ENCODE peak calls at places on chromosomes 1 and 21, in eight cellular contexts. One of them, this sample, is unnamed.

GRCh38 chr1:46113948-46114347 is 18.5 kb downstream of the PIK3R3 start:
- DNase-seq in heart left ventricle: no peak
- DNase-seq in lower leg skin: no peak
- DNase-seq in A549: no peak
- DNase-seq in H54: no peak
- DNase-seq in esophagus squamous epithelium: no peak
- DNase-seq in NB4: no peak
- DNase-seq in vagina: no peak
- DNase-seq in this sample: no peak

GRCh38 chr1:185367218-185367617 is 50.2 kb upstream of the IVNS1ABP start:
- DNase-seq in A549: no peak
- DNase-seq in vagina: no peak
- DNase-seq in H54: no peak
- DNase-seq in heart left ventricle: no peak
- DNase-seq in lower leg skin: no peak
- DNase-seq in NB4: no peak
- DNase-seq in esophagus squamous epithelium: no peak
- DNase-seq in this sample: no peak

GRCh38 chr1:79815115-79815514 is 808.6 kb upstream of the ADGRL4 start:
- DNase-seq in esophagus squamous epithelium: no peak
- DNase-seq in H54: no peak
- DNase-seq in lower leg skin: no peak
- DNase-seq in NB4: no peak
- DNase-seq in heart left ventricle: no peak
- DNase-seq in A549: no peak
- DNase-seq in vagina: no peak
- DNase-seq in this sample: no peak

GRCh38 chr1:174165471-174166137 is 6.3 kb downstream of the RABGAP1L start:
- DNase-seq in heart left ventricle: no peak
- DNase-seq in vagina: no peak
- DNase-seq in lower leg skin: no peak
- DNase-seq in esophagus squamous epithelium: no peak
- DNase-seq in A549: no peak
- DNase-seq in NB4: peak; percentile 17
- DNase-seq in H54: no peak
- DNase-seq in this sample: peak; percentile 53

GRCh38 chr21:45076245-45076661 is 1.9 kb downstream of the ADARB1 start:
- DNase-seq in lower leg skin: no peak
- DNase-seq in heart left ventricle: no peak
- DNase-seq in H54: peak; percentile 56
- DNase-seq in esophagus squamous epithelium: no peak
- DNase-seq in NB4: peak; percentile 29
- DNase-seq in vagina: no peak
- DNase-seq in A549: no peak
- DNase-seq in this sample: peak; percentile 31

GRCh38 chr21:42495765-42496119 is 282 bp downstream of the RSPH1 start:
- DNase-seq in vagina: no peak
- DNase-seq in H54: no peak
- DNase-seq in lower leg skin: no peak
- DNase-seq in NB4: no peak
- DNase-seq in heart left ventricle: no peak
- DNase-seq in esophagus squamous epithelium: no peak
- DNase-seq in A549: no peak
- DNase-seq in this sample: no peak

GRCh38 chr1:5585256-5585655 is 407.0 kb downstream of the NPHP4 start:
- DNase-seq in NB4: no peak
- DNase-seq in heart left ventricle: no peak
- DNase-seq in A549: no peak
- DNase-seq in lower leg skin: no peak
- DNase-seq in vagina: peak; percentile 62
- DNase-seq in H54: no peak
- DNase-seq in esophagus squamous epithelium: no peak
- DNase-seq in this sample: no peak

GRCh38 chr1:164640673-164641352 is 81.8 kb downstream of the PBX1 start:
- DNase-seq in esophagus squamous epithelium: no peak
- DNase-seq in NB4: no peak
- DNase-seq in heart left ventricle: no peak
- DNase-seq in A549: no peak
- DNase-seq in lower leg skin: no peak
- DNase-seq in H54: no peak
- DNase-seq in vagina: no peak
- DNase-seq in this sample: no peak

GRCh38 chr1:211944733-211945500 is 90.4 kb downstream of the INTS7 start:
- DNase-seq in esophagus squamous epithelium: no peak
- DNase-seq in A549: peak; percentile 93
- DNase-seq in NB4: no peak
- DNase-seq in vagina: no peak
- DNase-seq in heart left ventricle: no peak
- DNase-seq in H54: peak; percentile 54
- DNase-seq in lower leg skin: peak; percentile 38
- DNase-seq in this sample: no peak

GRCh38 chr1:228059536-228060457 is 22.7 kb upstream of the ARF1 start:
- DNase-seq in esophagus squamous epithelium: no peak
- DNase-seq in vagina: no peak
- DNase-seq in heart left ventricle: peak; percentile 75
- DNase-seq in A549: peak; percentile 88
- DNase-seq in lower leg skin: peak; percentile 82
- DNase-seq in NB4: no peak
- DNase-seq in H54: no peak
- DNase-seq in this sample: peak; percentile 47

GRCh38 chr1:86195281-86195680 is 38.7 kb upstream of the COL24A1 start:
- DNase-seq in esophagus squamous epithelium: no peak
- DNase-seq in NB4: no peak
- DNase-seq in A549: no peak
- DNase-seq in vagina: no peak
- DNase-seq in H54: no peak
- DNase-seq in heart left ventricle: no peak
- DNase-seq in lower leg skin: no peak
- DNase-seq in this sample: no peak

GRCh38 chr1:203479646-203480045 is 4.0 kb downstream of the PRELP start:
- DNase-seq in vagina: no peak
- DNase-seq in H54: no peak
- DNase-seq in NB4: no peak
- DNase-seq in esophagus squamous epithelium: no peak
- DNase-seq in lower leg skin: no peak
- DNase-seq in heart left ventricle: no peak
- DNase-seq in A549: no peak
- DNase-seq in this sample: no peak

GRCh38 chr1:53327183-53327941 is 508 bp downstream of the LRP8 start:
- DNase-seq in heart left ventricle: peak; percentile 75
- DNase-seq in A549: peak; percentile 45
- DNase-seq in H54: peak; percentile 50
- DNase-seq in esophagus squamous epithelium: no peak
- DNase-seq in lower leg skin: no peak
- DNase-seq in vagina: no peak
- DNase-seq in NB4: peak; percentile 70
- DNase-seq in this sample: peak; percentile 54

GRCh38 chr1:118982816-118983557 is 5.2 kb downstream of the TBX15 start:
- DNase-seq in vagina: no peak
- DNase-seq in H54: no peak
- DNase-seq in lower leg skin: no peak
- DNase-seq in heart left ventricle: no peak
- DNase-seq in A549: no peak
- DNase-seq in esophagus squamous epithelium: no peak
- DNase-seq in NB4: no peak
- DNase-seq in this sample: no peak

GRCh38 chr1:20216574-20216973 is 30.3 kb upstream of the PLA2G2C start:
- DNase-seq in H54: peak; percentile 17
- DNase-seq in lower leg skin: no peak
- DNase-seq in esophagus squamous epithelium: no peak
- DNase-seq in heart left ventricle: no peak
- DNase-seq in A549: peak; percentile 34
- DNase-seq in NB4: peak; percentile 42
- DNase-seq in vagina: no peak
- DNase-seq in this sample: peak; percentile 7

GRCh38 chr1:175192630-175193338 is at the start of gene KIAA0040:
- DNase-seq in heart left ventricle: peak; percentile 89
- DNase-seq in esophagus squamous epithelium: no peak
- DNase-seq in NB4: peak; percentile 64
- DNase-seq in lower leg skin: no peak
- DNase-seq in H54: no peak
- DNase-seq in vagina: no peak
- DNase-seq in A549: peak; percentile 62
- DNase-seq in this sample: peak; percentile 65
- TF ChIP-seq POLR2A in heart left ventricle: peak; percentile 28
- TF ChIP-seq POLR2A in esophagus squamous epithelium: no peak
- TF ChIP-seq POLR2A in NB4: no peak
- TF ChIP-seq POLR2A in lower leg skin: no peak
- TF ChIP-seq POLR2A in H54: no peak
- TF ChIP-seq POLR2A in vagina: no peak
- TF ChIP-seq POLR2A in A549: no peak
- TF ChIP-seq POLR2A in this sample: no peak

GRCh38 chr1:12594490-12594889 is 23.5 kb downstream of the DHRS3 start:
- DNase-seq in esophagus squamous epithelium: no peak
- DNase-seq in A549: no peak
- DNase-seq in H54: no peak
- DNase-seq in heart left ventricle: no peak
- DNase-seq in vagina: no peak
- DNase-seq in lower leg skin: no peak
- DNase-seq in NB4: no peak
- DNase-seq in this sample: no peak

GRCh38 chr1:12597792-12598191 is 20.2 kb downstream of the DHRS3 start:
- DNase-seq in heart left ventricle: peak; percentile 81
- DNase-seq in NB4: no peak
- DNase-seq in vagina: no peak
- DNase-seq in lower leg skin: peak; percentile 80
- DNase-seq in H54: no peak
- DNase-seq in A549: no peak
- DNase-seq in esophagus squamous epithelium: no peak
- DNase-seq in this sample: no peak

GRCh38 chr1:12594966-12595838 is 22.8 kb downstream of the DHRS3 start:
- DNase-seq in A549: peak; percentile 80
- DNase-seq in lower leg skin: peak; percentile 61
- DNase-seq in esophagus squamous epithelium: no peak
- DNase-seq in H54: no peak
- DNase-seq in vagina: no peak
- DNase-seq in heart left ventricle: peak; percentile 87
- DNase-seq in NB4: no peak
- DNase-seq in this sample: peak; percentile 15

GRCh38 chr1:12593621-12594066 is 24.4 kb downstream of the DHRS3 start:
- DNase-seq in vagina: no peak
- DNase-seq in lower leg skin: peak; percentile 55
- DNase-seq in NB4: peak; percentile 43
- DNase-seq in A549: peak; percentile 83
- DNase-seq in heart left ventricle: no peak
- DNase-seq in esophagus squamous epithelium: no peak
- DNase-seq in H54: no peak
- DNase-seq in this sample: no peak

DNA sequence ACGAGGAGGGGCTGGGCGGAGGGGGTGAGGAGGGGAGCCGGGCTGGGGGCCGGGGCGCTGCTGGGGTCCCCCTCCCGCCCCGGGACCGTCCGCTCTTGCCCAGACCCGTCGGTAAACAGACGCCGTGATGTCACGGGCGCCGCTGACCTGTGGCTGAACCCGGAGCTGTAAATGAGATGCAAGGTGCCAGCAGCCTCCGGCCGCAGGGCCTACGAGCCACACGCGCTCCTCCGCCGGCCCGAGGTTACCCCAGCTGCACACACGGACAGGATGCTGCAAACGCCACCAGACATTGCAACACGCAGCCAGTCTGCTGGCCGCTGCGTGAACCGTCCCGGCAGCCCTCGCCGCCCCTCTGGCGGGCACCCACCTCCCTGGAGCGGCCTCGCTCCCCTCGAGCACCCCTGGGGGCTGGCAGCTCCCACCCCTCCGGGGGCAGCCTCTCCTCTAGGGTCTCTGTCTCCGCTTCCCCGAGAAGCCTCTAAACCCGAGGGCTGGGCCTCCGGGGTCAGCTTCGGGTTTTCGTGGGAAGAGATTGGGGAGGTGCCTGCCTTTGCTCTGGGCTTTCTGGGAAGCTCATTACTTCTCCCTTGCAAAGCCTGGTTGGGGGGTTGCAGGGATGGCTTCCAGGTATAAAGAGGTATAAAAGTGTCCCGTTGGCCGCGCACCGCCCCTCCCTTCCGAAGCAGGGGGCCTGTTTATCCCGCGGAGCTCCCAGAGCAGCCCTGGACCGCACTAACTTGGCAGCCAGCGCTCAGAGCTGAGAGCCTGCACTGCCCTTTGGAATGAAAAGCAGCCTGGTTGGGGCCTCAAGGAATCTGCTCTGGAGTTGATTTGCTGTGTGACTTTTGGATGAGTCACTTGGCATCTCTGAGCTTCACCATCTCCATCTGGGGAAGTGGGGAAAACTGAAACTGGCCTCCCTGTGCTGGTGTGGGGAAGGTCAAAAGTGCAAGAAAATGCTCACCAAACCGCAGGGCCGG is 21.9 kb downstream of the DHRS3 start:
- DNase-seq in heart left ventricle: peak; percentile 93
- DNase-seq in vagina: peak; percentile 95
- DNase-seq in H54: peak; percentile 82
- DNase-seq in esophagus squamous epithelium: no peak
- DNase-seq in A549: peak; percentile 98
- DNase-seq in NB4: peak; percentile 88
- DNase-seq in lower leg skin: peak; percentile 82
- DNase-seq in this sample: peak; percentile 60
- TF ChIP-seq POLR2A in heart left ventricle: peak; percentile 17
- TF ChIP-seq POLR2A in vagina: no peak
- TF ChIP-seq POLR2A in H54: no peak
- TF ChIP-seq POLR2A in esophagus squamous epithelium: no peak
- TF ChIP-seq POLR2A in A549: peak; percentile 45
- TF ChIP-seq POLR2A in NB4: no peak
- TF ChIP-seq POLR2A in lower leg skin: no peak
- TF ChIP-seq POLR2A in this sample: no peak

GRCh38 chr1:208158640-208159541 is 85.3 kb downstream of the PLXNA2 start:
- DNase-seq in esophagus squamous epithelium: no peak
- DNase-seq in vagina: no peak
- DNase-seq in lower leg skin: no peak
- DNase-seq in A549: no peak
- DNase-seq in H54: no peak
- DNase-seq in heart left ventricle: no peak
- DNase-seq in NB4: no peak
- DNase-seq in this sample: no peak
- TF ChIP-seq POLR2A in esophagus squamous epithelium: no peak
- TF ChIP-seq POLR2A in vagina: no peak
- TF ChIP-seq POLR2A in lower leg skin: no peak
- TF ChIP-seq POLR2A in A549: no peak
- TF ChIP-seq POLR2A in H54: no peak
- TF ChIP-seq POLR2A in heart left ventricle: no peak
- TF ChIP-seq POLR2A in NB4: no peak
- TF ChIP-seq POLR2A in this sample: no peak

DNA sequence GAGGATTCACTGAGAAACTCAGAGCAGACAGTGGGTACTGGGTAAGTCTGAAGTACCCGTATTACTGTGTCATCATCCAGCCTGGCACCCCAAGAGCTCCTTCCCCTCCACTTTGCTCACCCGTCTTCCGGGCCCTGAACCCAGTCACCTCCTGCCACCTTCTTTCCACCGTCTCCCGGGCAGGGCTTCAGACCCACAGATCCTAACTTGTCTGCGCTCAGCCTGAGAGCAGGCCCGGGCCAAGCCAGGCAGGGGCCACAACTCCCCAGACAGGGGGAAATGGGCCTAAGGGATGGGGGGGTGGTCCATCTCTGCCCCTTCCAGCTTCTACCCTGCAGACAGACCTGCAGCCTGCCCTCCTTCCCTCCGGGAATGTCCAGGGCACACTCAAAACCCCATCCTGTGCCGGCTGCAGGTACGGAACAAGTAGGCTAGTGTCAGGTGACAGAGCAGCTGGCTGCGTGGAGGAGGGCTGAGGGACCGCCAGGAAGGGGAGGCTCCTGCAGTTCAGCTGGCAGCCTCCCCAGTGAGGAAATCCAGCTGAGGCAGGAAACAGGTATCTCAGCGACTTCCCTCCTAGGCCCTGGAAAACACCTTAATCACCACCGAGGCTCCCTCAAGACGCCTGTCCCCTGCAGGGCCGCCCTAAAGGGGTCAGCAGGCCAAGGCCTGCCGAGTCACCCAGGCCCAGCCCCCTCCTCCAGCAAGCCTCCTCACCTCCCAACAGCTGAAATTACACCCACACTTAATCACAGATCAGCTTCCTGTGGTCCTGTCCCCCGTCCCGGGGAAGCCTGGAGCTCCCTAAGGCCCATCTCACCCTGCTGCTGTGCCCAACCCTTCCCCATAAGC is 3.5 kb downstream of the HSPG2 start:
- DNase-seq in esophagus squamous epithelium: no peak
- DNase-seq in H54: no peak
- DNase-seq in lower leg skin: peak; percentile 79
- DNase-seq in heart left ventricle: no peak
- DNase-seq in NB4: no peak
- DNase-seq in A549: no peak
- DNase-seq in vagina: no peak
- DNase-seq in this sample: no peak
- TF ChIP-seq POLR2A in esophagus squamous epithelium: no peak
- TF ChIP-seq POLR2A in H54: no peak
- TF ChIP-seq POLR2A in lower leg skin: no peak
- TF ChIP-seq POLR2A in heart left ventricle: no peak
- TF ChIP-seq POLR2A in NB4: no peak
- TF ChIP-seq POLR2A in A549: no peak
- TF ChIP-seq POLR2A in vagina: no peak
- TF ChIP-seq POLR2A in this sample: no peak

This sample was measured in erythroblast.